ENCODE peak calls at places on chromosomes 11 and 22, in five cellular contexts. F, E, V, J and T are unnamed samples.

GRCh38 chr11:124672531-124673215 is 866 bp downstream of the SIAE start:
- DNase-seq in J (no peak), F (no peak), V (no peak), E (no peak), T (no peak)

GRCh38 chr11:88779551-88779950 is 286.2 kb downstream of the GRM5 start:
- DNase-seq in E (peak; percentile 28), F (peak; percentile 88), V (peak; percentile 19), J (no peak), T (no peak)

GRCh38 chr11:10770626-10771254 is 19.7 kb downstream of the CTR9 start:
- DNase-seq in J (peak; percentile 52), V (peak; percentile 33), F (no peak), E (peak; percentile 55), T (no peak)

GRCh38 chr11:118295199-118295598 is 9.3 kb upstream of the CD3E start:
- DNase-seq in E (no peak), V (no peak), J (no peak), F (no peak), T (no peak)

GRCh38 chr22:30047364-30047738 is 32.9 kb upstream of the HORMAD2 start:
- DNase-seq in V (no peak), J (no peak), F (no peak), E (peak; percentile 12), T (no peak)

GRCh38 chr11:108289699-108290098 is 66.8 kb downstream of the ATM start:
- DNase-seq in E (no peak), J (no peak), F (no peak), V (no peak), T (no peak)

GRCh38 chr11:17353228-17354021 is 1.8 kb downstream of the NCR3LG1 start:
- DNase-seq in E (peak; percentile 84), J (peak; percentile 24), V (peak; percentile 73), F (peak; percentile 78), T (peak; percentile 64)

GRCh38 chr11:122601131-122602125 is 54.1 kb upstream of the UBASH3B start:
- DNase-seq in F (peak; percentile 70), E (peak; percentile 61), V (peak; percentile 68), J (peak; percentile 25), T (no peak)

GRCh38 chr11:118621898-118622375 is 14.5 kb downstream of the PHLDB1 start:
- DNase-seq in V (no peak), J (no peak), E (no peak), F (no peak), T (no peak)

GRCh38 chr11:133306019-133306418 is 226.3 kb downstream of the OPCML start:
- DNase-seq in J (no peak), V (no peak), E (no peak), F (no peak), T (no peak)

GRCh38 chr11:32864555-32864954 is 28.1 kb upstream of the QSER1 start:
- DNase-seq in E (no peak), V (no peak), J (no peak), F (no peak), T (no peak)

GRCh38 chr11:100789500-100789899 is 102.4 kb downstream of the ARHGAP42 start:
- DNase-seq in F (no peak), J (no peak), V (no peak), E (no peak), T (no peak)

GRCh38 chr11:44002191-44003093 is 45.3 kb upstream of the ACCSL start:
- DNase-seq in V (no peak), E (no peak), J (no peak), F (no peak), T (no peak)

GRCh38 chr22:40739723-40740122 is 60.4 kb downstream of the MCHR1 start:
- DNase-seq in V (no peak), J (no peak), F (no peak), E (no peak), T (no peak)

GRCh38 chr22:50542416-50542927 is 3.2 kb upstream of the KLHDC7B start:
- DNase-seq in V (peak; percentile 35), J (no peak), F (no peak), E (no peak), T (peak; percentile 59)

GRCh38 chr11:96464695-96465307 is 75.0 kb downstream of the JRKL start:
- DNase-seq in F (peak; percentile 36), V (peak; percentile 70), J (no peak), E (peak; percentile 88), T (no peak)

GRCh38 chr11:119339581-119340334 is 925 bp downstream of the C1QTNF5 start:
- DNase-seq in V (no peak), J (peak; percentile 40), F (peak; percentile 46), E (peak; percentile 64), T (peak; percentile 63)

GRCh38 chr22:50302041-50302541 is 5.4 kb downstream of the PLXNB2 start:
- DNase-seq in J (no peak), F (peak; percentile 62), V (no peak), E (peak; percentile 29), T (no peak)

GRCh38 chr22:24417200-24417599 is 10.2 kb upstream of the ADORA2A start:
- DNase-seq in V (no peak), F (no peak), J (no peak), E (no peak), T (no peak)

GRCh38 chr11:119615003-119615878 is 113.8 kb downstream of the NECTIN1 start:
- DNase-seq in E (peak; percentile 76), F (peak; percentile 55), J (peak; percentile 28), V (peak; percentile 64), T (no peak)

GRCh38 chr11:108593214-108593909 is at the start of gene EXPH5:
- DNase-seq in V (no peak), F (peak; percentile 54), J (peak; percentile 55), E (peak; percentile 35), T (peak; percentile 98)

GRCh38 chr11:9263840-9264380 is 1.2 kb downstream of the DENND5A start:
- DNase-seq in E (no peak), J (no peak), V (peak; percentile 32), F (no peak), T (no peak)

GRCh38 chr11:113789675-113790320 is 10.2 kb downstream of the CLDN25 start:
- DNase-seq in E (no peak), V (no peak), J (no peak), F (no peak), T (no peak)

GRCh38 chr11:76247091-76247490 is 40.8 kb upstream of the WNT11 start:
- DNase-seq in J (no peak), E (no peak), V (no peak), F (no peak), T (no peak)

GRCh38 chr11:68615657-68616056 is 68.7 kb upstream of the GAL start:
- DNase-seq in J (no peak), V (no peak), F (no peak), E (no peak), T (no peak)

GRCh38 chr11:68609761-68610160 is 74.6 kb upstream of the GAL start:
- DNase-seq in J (no peak), F (no peak), V (no peak), E (no peak), T (no peak)

GRCh38 chr11:68610452-68611116 is 73.8 kb upstream of the GAL start:
- DNase-seq in J (no peak), V (peak; percentile 8), E (peak; percentile 35), F (no peak), T (no peak)
- TF ChIP-seq CTCF in J (peak; percentile 16), V (peak; percentile 51), E (peak; percentile 33), F (peak; percentile 43), T (no peak)

GRCh38 chr11:83662494-83662893 is 376.3 kb upstream of the CCDC90B start:
- DNase-seq in E (no peak), F (no peak), V (no peak), J (no peak), T (no peak)

GRCh38 chr11:83661491-83662350 is 375.6 kb upstream of the CCDC90B start:
- DNase-seq in F (no peak), J (no peak), V (no peak), E (no peak), T (no peak)

GRCh38 chr11:83655996-83656395 is 369.8 kb upstream of the CCDC90B start:
- DNase-seq in F (no peak), E (no peak), J (no peak), V (no peak), T (no peak)

GRCh38 chr11:83656931-83657330 is 370.8 kb upstream of the CCDC90B start:
- DNase-seq in V (no peak), E (no peak), F (no peak), J (no peak), T (no peak)

GRCh38 chr11:83659466-83659865 is 373.3 kb upstream of the CCDC90B start:
- DNase-seq in F (no peak), E (no peak), V (no peak), J (no peak), T (no peak)
- TF ChIP-seq CTCF in F (no peak), E (no peak), V (no peak), J (no peak), T (no peak)

GRCh38 chr11:5200582-5200981 is at the start of gene OR51V1:
- DNase-seq in E (no peak), F (no peak), J (no peak), V (no peak), T (no peak)

GRCh38 chr11:5203366-5203765 is 2.9 kb upstream of the OR51V1 start:
- DNase-seq in V (no peak), J (no peak), F (peak; percentile 39), E (no peak), T (no peak)

GRCh38 chr11:5210376-5210885 is 9.9 kb upstream of the OR51V1 start:
- DNase-seq in V (no peak), J (no peak), F (no peak), E (no peak), T (no peak)

GRCh38 chr11:5204787-5205186 is 4.3 kb upstream of the OR51V1 start:
- DNase-seq in E (peak; percentile 83), F (peak; percentile 65), J (no peak), V (peak; percentile 75), T (no peak)
- TF ChIP-seq CTCF in E (peak; percentile 72), F (peak; percentile 54), J (peak; percentile 6), V (peak; percentile 87), T (peak; percentile 8)

DNA sequence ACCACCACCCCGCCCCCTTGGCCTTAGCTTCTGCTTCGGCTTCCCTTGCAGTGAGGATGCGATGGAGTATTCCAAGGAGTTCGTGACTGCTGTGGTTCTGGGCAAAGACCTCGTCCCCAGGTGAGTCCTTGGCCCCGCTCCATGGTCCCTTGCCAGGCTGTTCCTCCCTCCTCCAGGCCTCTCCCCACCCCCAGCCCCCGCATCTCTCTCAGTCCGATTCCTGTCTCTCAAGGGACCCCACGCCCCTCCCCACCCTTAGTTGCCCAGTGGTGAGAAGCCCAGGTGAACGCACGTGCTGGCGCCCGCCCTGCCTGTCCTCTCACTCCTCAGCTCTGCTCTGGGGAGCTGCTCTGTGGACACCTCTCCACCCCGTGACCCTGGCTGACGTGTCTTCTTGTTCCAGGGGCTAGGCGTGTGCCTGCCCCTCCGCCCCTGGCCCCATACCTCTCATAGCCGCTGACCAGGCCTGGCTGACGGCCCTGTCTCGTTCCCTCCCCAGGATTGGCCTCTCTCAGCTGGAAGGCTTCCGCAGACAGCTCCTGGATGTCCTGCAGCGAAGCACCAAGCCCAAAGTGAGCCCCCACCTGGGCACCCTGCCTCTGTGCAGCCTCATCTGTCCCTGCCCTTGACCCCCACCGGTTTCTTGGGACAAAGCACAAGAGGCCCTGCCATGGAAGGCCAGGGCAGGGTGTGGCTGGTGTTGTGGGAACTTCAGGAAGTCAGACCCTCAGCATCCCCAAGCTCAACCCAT is 14.6 kb upstream of the MYRF start:
- DNase-seq in F (no peak), J (no peak), V (no peak), E (no peak), T (no peak)
- TF ChIP-seq CTCF in F (no peak), J (no peak), V (peak; percentile 14), E (peak; percentile 1), T (no peak)

GRCh38 chr22:44067033-44067432 is 42.9 kb downstream of the PARVB start:
- DNase-seq in J (no peak), F (no peak), E (no peak), V (no peak), T (no peak)
- TF ChIP-seq CTCF in J (no peak), F (no peak), E (no peak), V (no peak), T (no peak)